ENCODE peak calls at places on chromosomes 6 and 20, in six cellular contexts. M is activated T-cell treated with anti-CD3 and anti-CD28 coated beads for 24 hours; D is GDM1; T is GM10248; A is GOT3; J is activated CD8-positive, alpha-beta T cell treated with anti-CD3 and anti-CD28 coated beads for 36 hours. Q is an unnamed sample.

GRCh38 chr20:44709380-44709779 is 5.8 kb upstream of the CCN5 start:
- DNase-seq in J (no peak), A (no peak), D (no peak), T (no peak), M (no peak), Q (no peak)

GRCh38 chr20:4234128-4234527 is 218.8 kb upstream of the RNF24 start:
- DNase-seq in J (no peak), A (no peak), D (no peak), T (no peak), M (no peak), Q (no peak)

GRCh38 chr6:168264593-168265335 is 54.8 kb downstream of the DACT2 start:
- DNase-seq in T (no peak), D (no peak), J (no peak), M (no peak), A (no peak), Q (no peak)

GRCh38 chr6:36222924-36223323 is 26.4 kb downstream of the BRPF3 start:
- DNase-seq in A (no peak), J (no peak), M (no peak), D (no peak), T (no peak), Q (no peak)

GRCh38 chr20:5557123-5557522 is 193.1 kb upstream of the SHLD1 start:
- DNase-seq in M (peak; percentile 19), T (peak; percentile 50), D (peak; percentile 29), J (peak; percentile 79), A (no peak), Q (peak; percentile 73)

GRCh38 chr6:133613231-133613630 is 275.7 kb upstream of the TCF21 start:
- DNase-seq in A (no peak), M (no peak), T (no peak), J (no peak), D (no peak), Q (no peak)

GRCh38 chr20:21569586-21569985 is 55.7 kb upstream of the NKX2-2 start:
- DNase-seq in M (no peak), D (no peak), J (no peak), T (no peak), A (no peak), Q (no peak)

GRCh38 chr20:37821691-37822655 is 81.0 kb upstream of the VSTM2L start:
- DNase-seq in M (no peak), A (no peak), D (no peak), J (no peak), T (no peak), Q (no peak)

GRCh38 chr6:52815167-52816092 is 11.8 kb upstream of the GSTA1 start:
- DNase-seq in D (peak; percentile 13), M (peak; percentile 39), A (no peak), J (peak; percentile 54), T (peak; percentile 65), Q (peak; percentile 44)

GRCh38 chr6:15287670-15288069 is 41.8 kb downstream of the JARID2 start:
- DNase-seq in D (peak; percentile 30), A (no peak), M (no peak), T (peak; percentile 78), J (no peak), Q (peak; percentile 82)

GRCh38 chr6:109491207-109491938 is 8.4 kb upstream of the ZBTB24 start:
- DNase-seq in A (no peak), D (no peak), J (peak; percentile 52), T (no peak), M (no peak), Q (peak; percentile 24)

GRCh38 chr20:58839474-58839874 is 11.2 kb downstream of the GNAS-AS1 start:
- DNase-seq in A (no peak), M (no peak), D (peak; percentile 23), T (no peak), J (peak; percentile 68), Q (peak; percentile 46)

Q was measured in GM12865.